ENCODE peak calls at places on chromosomes 6 and 20, in four cellular contexts. A, Y, B and U are unnamed samples.

GRCh38 chr6:18990313-18990978 is 603.3 kb downstream of the RNF144B start:
- DNase-seq in A (no peak), B (no peak), Y (peak), U (peak)

GRCh38 chr6:82738773-82739172 is 326.9 kb downstream of the UBE3D start:
- DNase-seq in B (no peak), A (no peak), Y (no peak), U (no peak)

GRCh38 chr6:43290353-43290904 is 7.6 kb upstream of the SLC22A7 start:
- DNase-seq in A (no peak), B (no peak), Y (no peak), U (no peak)

GRCh38 chr20:52154575-52154974 is 37.0 kb downstream of the ZFP64 start:
- DNase-seq in Y (no peak), A (no peak), B (no peak), U (no peak)

GRCh38 chr6:31441368-31442267 is 38.2 kb downstream of the MICA start:
- DNase-seq in Y (peak), A (peak), B (peak), U (peak)

GRCh38 chr6:42211726-42212125 is 5.9 kb downstream of the MRPS10 start:
- DNase-seq in Y (no peak), B (no peak), A (no peak), U (peak)

GRCh38 chr20:59824711-59825562 is 108.5 kb downstream of the SYCP2 start:
- DNase-seq in B (no peak), A (no peak), Y (no peak), U (no peak)

GRCh38 chr6:133502451-133503259 is 261.5 kb downstream of the EYA4 start:
- DNase-seq in B (no peak), A (no peak), Y (no peak), U (no peak)

GRCh38 chr6:143707702-143708101 is 29.9 kb downstream of the PHACTR2 start:
- DNase-seq in B (no peak), A (no peak), Y (no peak), U (no peak)

GRCh38 chr6:116352515-116353471 is 18.0 kb upstream of the DSE start:
- DNase-seq in A (no peak), B (no peak), Y (no peak), U (peak)

GRCh38 chr6:153625089-153625488 is 414.0 kb upstream of the OPRM1 start:
- DNase-seq in Y (no peak), A (no peak), B (no peak), U (no peak)

GRCh38 chr6:162070639-162071038 is 656.9 kb downstream of the PRKN start:
- DNase-seq in Y (no peak), B (no peak), A (no peak), U (no peak)

GRCh38 chr6:111482236-111482958 is 621 bp downstream of the REV3L start:
- DNase-seq in A (peak), Y (peak), B (peak), U (peak)

GRCh38 chr6:18640134-18640533 is 253.0 kb downstream of the RNF144B start:
- DNase-seq in A (no peak), Y (no peak), B (no peak), U (no peak)

GRCh38 chr6:44072959-44073611 is 54.2 kb downstream of the MRPL14 start:
- DNase-seq in B (peak), A (peak), Y (peak), U (peak)

GRCh38 chr6:127347188-127347587 is 3.8 kb upstream of the ECHDC1 start:
- DNase-seq in A (no peak), B (no peak), Y (no peak), U (no peak)

GRCh38 chr6:33088258-33088930 is 12.6 kb downstream of the HLA-DPB1 start:
- DNase-seq in A (no peak), B (no peak), Y (no peak), U (no peak)

GRCh38 chr6:140002406-140003022 is 628.1 kb upstream of the CITED2 start:
- DNase-seq in Y (no peak), A (no peak), B (no peak), U (no peak)

GRCh38 chr6:35484921-35485392 is 11.9 kb downstream of the TEAD3 start:
- DNase-seq in A (no peak), B (no peak), Y (no peak), U (no peak)